ENCODE peak calls at places on chromosomes 6 and 20, in six cellular contexts. W is heart right ventricle, P is keratinocyte, R is left ventricle myocardium inferior, J is mesenchymal stem cell, O is mucosa of descending colon. D is an unnamed sample.

GRCh38 chr6:165227644-165228329 is 81.6 kb downstream of the C6orf118 start:
- DNase-seq in W (no peak), P (no peak), R (no peak), J (no peak), O (no peak), D (no peak)

GRCh38 chr6:134621858-134622257 is 303.9 kb upstream of the SGK1 start:
- DNase-seq in W (no peak), P (peak), R (no peak), J (no peak), O (no peak), D (no peak)

GRCh38 chr6:36666726-36667591 is 11.6 kb upstream of the CDKN1A start:
- DNase-seq in W (peak), P (peak), R (peak), J (peak), O (no peak), D (no peak)

GRCh38 chr6:143110996-143111395 is 50.3 kb downstream of the AIG1 start:
- DNase-seq in W (no peak), P (no peak), R (no peak), J (no peak), O (no peak), D (no peak)

GRCh38 chr6:66210964-66211363 is 503.9 kb upstream of the EYS start:
- DNase-seq in W (no peak), P (no peak), R (no peak), J (peak), O (no peak), D (no peak)

GRCh38 chr6:399785-400517 is 8.4 kb downstream of the IRF4 start:
- DNase-seq in W (no peak), P (no peak), R (no peak), J (no peak), O (no peak), D (no peak)

GRCh38 chr6:156509496-156509895 is 267.7 kb upstream of the ARID1B start:
- DNase-seq in W (no peak), P (no peak), R (no peak), J (no peak), O (no peak), D (no peak)

GRCh38 chr20:56815796-56816195 is 186.7 kb downstream of the TFAP2C start:
- DNase-seq in W (no peak), P (no peak), R (no peak), J (no peak), O (no peak), D (no peak)

GRCh38 chr6:27275025-27275956 is 27.8 kb downstream of the PRSS16 start:
- DNase-seq in W (no peak), P (no peak), R (no peak), J (no peak), O (no peak), D (no peak)

GRCh38 chr20:63706852-63707557 is 771 bp downstream of the ARFRP1 start:
- DNase-seq in W (peak), P (no peak), R (no peak), J (peak), O (peak), D (no peak)

GRCh38 chr20:63706027-63706695 is 1.6 kb downstream of the ARFRP1 start:
- DNase-seq in W (no peak), P (no peak), R (no peak), J (no peak), O (no peak), D (no peak)

GRCh38 chr20:63709149-63709527 is 1.3 kb downstream of the ZGPAT start:
- DNase-seq in W (no peak), P (no peak), R (no peak), J (no peak), O (no peak), D (no peak)

GRCh38 chr20:63708301-63709148 is 686 bp downstream of the ZGPAT start:
- DNase-seq in W (no peak), P (no peak), R (no peak), J (no peak), O (no peak), D (no peak)

DNA sequence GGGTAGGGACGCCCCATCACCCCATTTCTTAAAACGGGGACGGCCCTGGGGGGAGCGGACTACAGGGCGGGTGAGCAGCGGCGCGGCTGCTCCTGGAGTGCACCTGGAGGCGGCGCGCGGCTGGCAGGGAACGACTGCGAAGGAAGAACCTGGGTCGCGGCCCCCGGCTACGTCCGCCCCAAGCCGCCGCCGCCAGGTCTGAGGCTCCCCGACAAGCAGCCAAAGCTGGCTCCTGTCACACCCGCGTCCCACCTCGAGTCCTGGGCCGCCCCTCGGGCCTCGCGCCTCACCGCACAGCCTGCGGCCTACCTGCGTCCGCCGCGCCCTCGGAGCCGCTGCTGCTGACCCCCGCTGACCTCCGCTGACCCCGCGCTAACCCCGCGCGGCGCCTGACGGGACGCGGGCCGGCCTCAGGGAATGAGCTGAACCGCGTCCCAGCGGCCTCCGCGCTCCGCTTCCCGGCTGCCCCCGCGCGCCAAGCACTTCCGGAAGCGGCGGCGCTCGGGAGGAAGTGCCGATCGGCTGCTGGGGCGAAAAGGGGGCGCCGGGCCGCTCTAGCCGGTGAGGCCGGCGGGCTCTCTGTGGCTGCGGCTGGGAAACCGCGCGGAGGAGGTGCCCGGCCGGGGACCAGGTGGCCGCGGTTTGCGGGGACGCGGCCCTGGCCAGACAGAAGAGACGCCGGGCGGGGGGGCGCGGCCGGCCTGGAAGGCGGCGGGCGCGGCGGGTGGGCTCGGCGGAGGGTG is at the start of the genes ARFRP1 and ZGPAT:
- DNase-seq in W (peak), P (no peak), R (peak), J (peak), O (peak), D (no peak)
- H3K4me3 ChIP-seq in W (peak), P (peak), R (peak), J (peak), O (peak), D (peak)

GRCh38 chr6:2085657-2086056 is 159.7 kb downstream of the GMDS start:
- DNase-seq in W (no peak), P (no peak), R (no peak), J (no peak), O (no peak), D (no peak)

GRCh38 chr6:2081155-2082138 is 164.0 kb downstream of the GMDS start:
- DNase-seq in W (no peak), P (no peak), R (no peak), J (no peak), O (no peak), D (no peak)

DNA sequence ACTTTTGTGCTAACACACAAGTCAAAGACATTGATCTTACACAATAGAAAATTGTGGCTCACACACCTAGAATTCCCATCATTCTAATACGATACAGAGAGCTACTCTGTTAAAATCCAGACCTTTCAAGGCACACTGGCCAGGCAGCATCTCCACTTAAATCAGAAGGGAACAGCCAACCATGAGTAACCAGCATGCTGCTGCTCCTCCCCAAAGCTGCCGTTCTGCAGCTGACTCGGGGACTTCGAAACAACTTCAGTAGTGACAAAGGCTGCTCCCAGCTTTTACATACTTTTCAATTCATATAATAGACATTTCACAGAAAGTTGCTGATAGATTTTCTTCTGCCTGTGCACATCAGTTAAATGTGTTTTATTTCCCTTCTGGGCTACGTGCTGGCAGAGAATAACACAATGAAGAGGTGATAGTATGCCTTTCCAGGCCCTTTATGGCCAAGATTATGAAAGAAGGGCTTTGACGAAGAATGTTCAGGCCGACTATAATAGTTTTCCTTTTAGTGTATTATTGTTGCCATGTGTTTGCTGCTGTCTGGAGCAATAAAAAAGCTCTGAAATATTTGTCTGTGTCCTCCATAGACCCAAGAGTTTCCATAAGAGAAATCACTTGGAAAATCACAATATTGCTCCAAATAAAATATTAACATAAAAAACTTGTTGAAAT is 158.9 kb downstream of the GMDS start:
- DNase-seq in W (no peak), P (no peak), R (no peak), J (no peak), O (no peak), D (no peak)
- H3K4me3 ChIP-seq in W (no peak), P (no peak), R (no peak), J (peak), O (no peak), D (no peak)

GRCh38 chr6:62474793-62475192 is 188.8 kb upstream of the KHDRBS2 start:
- DNase-seq in W (no peak), P (no peak), R (no peak), J (no peak), O (no peak), D (no peak)
- H3K4me3 ChIP-seq in W (no peak), P (no peak), R (no peak), J (no peak), O (no peak), D (no peak)

GRCh38 chr20:46073443-46073842 is 16.3 kb downstream of the NCOA5 start:
- DNase-seq in W (no peak), P (peak), R (no peak), J (no peak), O (no peak), D (no peak)
- H3K4me3 ChIP-seq in W (no peak), P (no peak), R (no peak), J (no peak), O (no peak), D (no peak)

GRCh38 chr6:52552278-52552643 is 24.6 kb downstream of the TRAM2 start:
- DNase-seq in W (no peak), P (no peak), R (no peak), J (no peak), O (peak), D (no peak)

GRCh38 chr6:52550014-52550575 is 26.8 kb downstream of the TRAM2 start:
- DNase-seq in W (no peak), P (no peak), R (no peak), J (no peak), O (no peak), D (no peak)

GRCh38 chr6:52553719-52554118 is 23.1 kb downstream of the TRAM2 start:
- DNase-seq in W (no peak), P (no peak), R (no peak), J (no peak), O (no peak), D (no peak)

GRCh38 chr6:52553158-52553557 is 23.7 kb downstream of the TRAM2 start:
- DNase-seq in W (no peak), P (no peak), R (no peak), J (no peak), O (no peak), D (no peak)

DNA sequence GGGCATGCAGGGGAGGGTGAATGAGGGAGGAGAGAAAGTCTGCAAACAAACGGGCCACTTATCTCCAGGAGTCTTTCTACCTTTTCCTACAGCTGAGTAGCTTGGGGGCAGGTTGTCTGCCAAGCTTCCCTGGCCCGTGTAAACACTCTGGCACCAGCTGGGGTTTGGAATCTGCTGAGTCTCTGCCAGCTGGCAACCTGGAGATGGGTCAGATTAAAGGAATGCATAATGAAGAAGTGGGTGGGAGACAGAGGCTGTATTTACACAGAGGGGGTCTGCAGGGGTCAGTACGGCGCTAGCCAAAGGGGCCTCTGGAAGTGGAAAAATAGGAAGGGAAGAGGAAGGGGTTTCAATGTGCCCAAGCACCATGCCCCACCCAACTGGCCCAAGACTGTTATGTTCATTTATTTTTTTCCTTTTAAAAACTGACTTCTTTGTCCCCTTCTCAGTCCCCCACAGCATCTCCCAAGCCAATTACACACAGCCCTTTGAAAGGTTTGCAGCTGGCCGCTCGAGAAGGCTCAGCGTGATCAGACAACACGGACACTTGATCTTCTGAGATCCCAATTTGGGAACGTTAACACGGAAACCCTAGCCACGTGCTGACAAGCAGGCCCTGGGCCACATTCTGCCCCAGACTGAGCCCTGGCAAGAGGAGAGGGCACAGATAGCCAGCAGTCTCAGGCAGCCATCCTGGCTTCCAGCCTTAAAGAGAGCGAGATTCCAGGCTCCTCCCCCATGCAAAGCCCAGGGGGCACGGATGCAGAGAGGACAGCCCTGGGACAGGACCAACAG is 25.2 kb downstream of the TRAM2 start:
- DNase-seq in W (peak), P (no peak), R (peak), J (peak), O (peak), D (no peak)
- H3K4me3 ChIP-seq in W (peak), P (peak), R (peak), J (peak), O (no peak), D (no peak)

GRCh38 chr6:104958720-104959452 is 2.0 kb downstream of the LIN28B start:
- DNase-seq in W (no peak), P (no peak), R (no peak), J (peak), O (no peak), D (no peak)
- H3K4me3 ChIP-seq in W (no peak), P (no peak), R (no peak), J (peak), O (no peak), D (no peak)

GRCh38 chr20:3614509-3614908 is 48.7 kb downstream of the GFRA4 start:
- DNase-seq in W (no peak), P (no peak), R (no peak), J (peak), O (no peak), D (no peak)
- H3K4me3 ChIP-seq in W (no peak), P (no peak), R (no peak), J (no peak), O (no peak), D (peak)

GRCh38 chr6:119308048-119308570 is 41.5 kb downstream of the MAN1A1 start:
- DNase-seq in W (no peak), P (peak), R (no peak), J (peak), O (no peak), D (peak)

GRCh38 chr6:119310486-119311036 is 39.0 kb downstream of the MAN1A1 start:
- DNase-seq in W (no peak), P (no peak), R (no peak), J (peak), O (no peak), D (no peak)

GRCh38 chr6:119311514-119312142 is 37.9 kb downstream of the MAN1A1 start:
- DNase-seq in W (no peak), P (no peak), R (no peak), J (no peak), O (no peak), D (no peak)

GRCh38 chr6:119307041-119307440 is 42.5 kb downstream of the MAN1A1 start:
- DNase-seq in W (no peak), P (no peak), R (no peak), J (no peak), O (no peak), D (no peak)

GRCh38 chr6:119308994-119309657 is 40.4 kb downstream of the MAN1A1 start:
- DNase-seq in W (no peak), P (no peak), R (no peak), J (peak), O (no peak), D (no peak)
- H3K4me3 ChIP-seq in W (no peak), P (no peak), R (no peak), J (no peak), O (no peak), D (no peak)

GRCh38 chr6:89434954-89435353 is 2.0 kb downstream of the ANKRD6 start:
- DNase-seq in W (no peak), P (no peak), R (no peak), J (no peak), O (no peak), D (no peak)

GRCh38 chr6:89436226-89436625 is 3.3 kb downstream of the ANKRD6 start:
- DNase-seq in W (no peak), P (no peak), R (no peak), J (no peak), O (no peak), D (peak)

GRCh38 chr6:89433637-89434499 is 916 bp downstream of the ANKRD6 start:
- DNase-seq in W (peak), P (no peak), R (peak), J (no peak), O (peak), D (no peak)

GRCh38 chr6:89432875-89433636 is at the start of gene ANKRD6:
- DNase-seq in W (peak), P (no peak), R (peak), J (peak), O (peak), D (no peak)

GRCh38 chr6:89430563-89430962 is 2.4 kb upstream of the ANKRD6 start:
- DNase-seq in W (no peak), P (no peak), R (no peak), J (no peak), O (no peak), D (no peak)
- H3K4me3 ChIP-seq in W (no peak), P (no peak), R (no peak), J (no peak), O (no peak), D (no peak)